ENCODE peak calls at places on chromosomes 7 and 10, in six cellular contexts. J is CD4-positive, alpha-beta T cell; W is upper lobe of right lung; D is CD8-positive, alpha-beta T cell; A is esophagus squamous epithelium; L is ascending aorta. H is an unnamed sample.

GRCh38 chr10:111830360-111830759 is 353.2 kb downstream of the GPAM start:
- DNase-seq in J (no peak), W (no peak), D (no peak), A (no peak), L (no peak), H (no peak)

GRCh38 chr7:157410831-157411556 is 74.2 kb downstream of the DNAJB6 start:
- DNase-seq in J (no peak), W (no peak), D (no peak), A (no peak), L (no peak), H (no peak)

GRCh38 chr7:38660427-38661099 is 29.4 kb upstream of the AMPH start:
- DNase-seq in J (peak; percentile 4), W (no peak), D (no peak), A (no peak), L (no peak), H (no peak)

GRCh38 chr7:83936056-83936703 is 258.4 kb downstream of the SEMA3A start:
- DNase-seq in J (peak; percentile 43), W (no peak), D (peak; percentile 49), A (no peak), L (no peak), H (no peak)

GRCh38 chr7:24442170-24442777 is 131.0 kb upstream of the PALS2 start:
- DNase-seq in J (no peak), W (no peak), D (no peak), A (no peak), L (no peak), H (no peak)

GRCh38 chr10:109393425-109393824 is 529.9 kb downstream of the XPNPEP1 start:
- DNase-seq in J (no peak), W (no peak), D (no peak), A (no peak), L (no peak), H (no peak)

GRCh38 chr10:96491303-96491702 is 22.4 kb downstream of the TLL2 start:
- DNase-seq in J (no peak), W (no peak), D (no peak), A (no peak), L (peak; percentile 12), H (no peak)

GRCh38 chr7:39851466-39852045 is 98.5 kb upstream of the CDK13 start:
- DNase-seq in J (no peak), W (no peak), D (no peak), A (no peak), L (no peak), H (no peak)

GRCh38 chr7:78441737-78442136 is 643.2 kb downstream of the PHTF2 start:
- DNase-seq in J (no peak), W (no peak), D (no peak), A (no peak), L (no peak), H (no peak)

GRCh38 chr7:147861058-147861716 is 729.4 kb upstream of the C7orf33 start:
- DNase-seq in J (no peak), W (no peak), D (no peak), A (no peak), L (no peak), H (no peak)

GRCh38 chr10:74988055-74988773 is 123.2 kb upstream of the SAMD8 start:
- DNase-seq in J (no peak), W (no peak), D (no peak), A (no peak), L (no peak), H (no peak)

GRCh38 chr10:35912615-35913170 is 270.6 kb upstream of the FZD8 start:
- DNase-seq in J (no peak), W (no peak), D (no peak), A (no peak), L (no peak), H (no peak)

GRCh38 chr10:5297466-5297865 is 67.3 kb upstream of the UCN3 start:
- DNase-seq in J (peak; percentile 23), W (peak; percentile 76), D (no peak), A (no peak), L (no peak), H (no peak)

GRCh38 chr10:101124933-101125332 is 6.2 kb upstream of the TLX1 start:
- DNase-seq in J (no peak), W (peak; percentile 40), D (no peak), A (no peak), L (no peak), H (no peak)

GRCh38 chr10:84825330-84825729 is 496.9 kb downstream of the CCSER2 start:
- DNase-seq in J (no peak), W (no peak), D (no peak), A (no peak), L (no peak), H (no peak)

GRCh38 chr7:64888561-64888900 is 14.5 kb upstream of the ZNF273 start:
- DNase-seq in J (no peak), W (no peak), D (no peak), A (no peak), L (no peak), H (no peak)

GRCh38 chr7:43341132-43341531 is 228.7 kb downstream of the HECW1 start:
- DNase-seq in J (no peak), W (no peak), D (no peak), A (no peak), L (no peak), H (no peak)

GRCh38 chr10:29957887-29958330 is 101.5 kb downstream of the JCAD start:
- DNase-seq in J (no peak), W (no peak), D (no peak), A (no peak), L (peak; percentile 93), H (no peak)

GRCh38 chr10:123389520-123389919 is 235.3 kb downstream of the BUB3 start:
- DNase-seq in J (no peak), W (no peak), D (no peak), A (no peak), L (no peak), H (no peak)

GRCh38 chr10:48667960-48668541 is 16.6 kb upstream of the WDFY4 start:
- DNase-seq in J (no peak), W (no peak), D (no peak), A (no peak), L (no peak), H (no peak)

GRCh38 chr10:47030191-47030698 is 119.0 kb downstream of the PTPN20 start:
- DNase-seq in J (no peak), W (peak; percentile 50), D (no peak), A (no peak), L (peak; percentile 61), H (peak; percentile 54)

GRCh38 chr10:77507313-77507712 is 130.3 kb downstream of the KCNMA1 start:
- DNase-seq in J (no peak), W (no peak), D (no peak), A (no peak), L (no peak), H (no peak)

GRCh38 chr10:77506517-77506916 is 131.1 kb downstream of the KCNMA1 start:
- DNase-seq in J (no peak), W (no peak), D (no peak), A (no peak), L (no peak), H (no peak)

GRCh38 chr10:77504196-77504869 is 133.3 kb downstream of the KCNMA1 start:
- DNase-seq in J (no peak), W (no peak), D (no peak), A (no peak), L (no peak), H (no peak)

GRCh38 chr10:77505431-77506334 is 131.9 kb downstream of the KCNMA1 start:
- DNase-seq in J (no peak), W (no peak), D (no peak), A (no peak), L (no peak), H (no peak)

DNA sequence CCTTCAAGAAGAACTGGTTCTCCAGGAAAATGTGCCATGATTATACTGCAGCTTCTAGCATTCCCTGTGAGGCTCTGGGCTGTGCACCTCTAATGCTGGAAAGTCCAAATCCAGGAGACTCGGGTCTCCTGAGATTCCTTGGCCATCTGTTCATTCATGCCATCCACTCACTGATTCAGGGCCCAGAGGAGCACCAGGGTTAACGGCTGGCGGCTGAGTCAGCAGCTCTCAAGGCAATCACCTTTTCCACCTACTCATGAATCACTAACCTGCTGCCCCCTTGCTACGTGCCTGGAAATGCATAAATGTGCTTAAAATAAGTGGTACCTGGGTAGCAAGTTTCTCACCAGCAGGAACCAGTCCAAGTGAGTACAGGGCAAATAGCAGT is 132.7 kb downstream of the KCNMA1 start:
- DNase-seq in J (no peak), W (no peak), D (no peak), A (no peak), L (no peak), H (no peak)
- H3K27ac ChIP-seq in J (no peak overlapping the region), W (no peak overlapping the region), D (no peak overlapping the region), A (no peak overlapping the region), L (no peak overlapping the region), H (no peak overlapping the region)

DNA sequence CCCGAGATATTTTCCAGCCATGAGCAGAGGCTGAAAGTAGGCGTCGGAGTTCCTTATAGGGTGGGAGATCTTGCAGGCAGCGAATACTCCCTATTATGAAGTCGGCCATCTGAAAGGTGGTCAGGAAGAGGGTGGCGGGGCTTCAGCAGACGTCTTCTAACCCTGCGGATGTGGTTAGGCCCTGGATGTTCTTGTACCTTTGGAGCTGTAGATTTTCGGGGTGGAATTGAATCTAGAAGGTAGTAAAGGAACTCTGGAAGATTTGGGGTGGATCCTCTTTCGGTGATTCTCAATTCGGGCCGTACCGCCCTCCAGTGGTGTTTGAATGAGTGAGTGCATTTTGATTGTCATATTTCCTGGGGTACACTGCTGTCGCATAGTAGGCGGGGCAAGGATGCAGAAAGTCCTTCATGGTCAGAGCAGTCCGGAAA is 635 bp downstream of the NUP205 start:
- DNase-seq in J (peak; percentile 61), W (peak; percentile 66), D (peak; percentile 58), A (no peak), L (peak; percentile 76), H (peak; percentile 42)
- TF ChIP-seq CTCF in J (peak; percentile 57), W (peak; percentile 56), D (peak; percentile 52), A (peak; percentile 67), L (peak; percentile 57), H (peak; percentile 33)

GRCh38 chr7:149742075-149742701 is 31.2 kb downstream of the ZNF467 start:
- DNase-seq in J (peak; percentile 50), W (peak; percentile 81), D (peak; percentile 64), A (no peak), L (peak; percentile 80), H (peak; percentile 75)
- H3K27ac ChIP-seq in J (no peak overlapping the region), W (no peak overlapping the region), D (no peak overlapping the region), A (no peak overlapping the region), L (no peak overlapping the region), H (no peak overlapping the region)

DNA sequence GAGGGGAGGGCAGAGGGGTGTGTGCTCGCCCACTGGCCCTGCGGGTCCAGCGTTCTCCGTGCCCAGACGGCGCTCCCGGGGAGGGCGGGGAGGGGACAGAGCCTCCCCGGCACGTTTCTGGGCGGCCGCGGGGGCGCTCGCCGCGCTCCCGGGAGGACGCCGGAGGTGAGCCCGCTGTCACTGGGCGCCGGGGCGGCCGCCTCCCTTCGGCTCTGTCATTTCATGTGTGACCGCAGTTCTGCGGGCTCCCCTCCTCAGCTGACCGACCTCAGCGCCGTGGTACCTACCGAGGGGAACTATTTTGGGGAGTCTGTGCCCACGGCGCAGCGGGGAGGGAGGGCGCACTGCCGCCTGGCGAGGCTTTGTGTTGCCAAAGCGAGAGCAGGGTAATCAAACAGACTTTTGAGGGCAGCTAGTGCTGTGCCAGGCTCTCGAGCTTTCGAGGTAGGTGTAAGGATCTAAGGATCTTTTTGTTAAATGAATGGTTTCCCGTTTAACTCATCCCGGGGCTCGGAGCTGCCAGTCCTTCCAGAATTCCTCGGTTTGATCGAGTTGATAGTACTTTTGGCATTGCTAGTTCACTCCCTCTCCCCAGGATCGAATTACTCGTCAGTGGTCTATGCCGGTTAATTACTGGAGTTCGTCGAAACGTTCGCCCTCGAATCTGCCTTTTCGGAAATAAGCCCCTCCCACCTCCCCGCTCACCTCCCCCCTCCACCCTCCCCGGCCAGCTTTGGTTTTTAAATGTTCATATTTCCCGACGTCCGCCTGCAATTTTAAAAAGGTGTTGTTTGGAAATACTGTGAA is 1.9 kb downstream of the ARID5B start:
- DNase-seq in J (peak; percentile 66), W (peak; percentile 85), D (peak; percentile 67), A (no peak), L (peak; percentile 80), H (peak; percentile 71)
- TF ChIP-seq CTCF in J (peak; percentile 49), W (peak; percentile 28), D (peak; percentile 22), A (peak; percentile 30), L (peak; percentile 35), H (no peak)

H was measured in left lung.